ENCODE peak calls at places on chromosomes 3 and 15, in seven cellular contexts. G is H1, C is SK-N-SH, M is HepG2, B is K562, N is GM12892, I is GM12878. K is an unnamed sample.

GRCh38 chr3:108380128-108380795 is 83.9 kb downstream of the HHLA2 start:
- DNase-seq in G (no peak), C (no peak), M (no peak), B (no peak), N (no peak), I (no peak), K (no peak)

GRCh38 chr3:120348065-120348980 is 831 bp downstream of the LRRC58 start:
- DNase-seq in G (no peak), C (peak), M (peak), B (no peak), N (peak), I (no peak), K (no peak)

GRCh38 chr15:60905587-60905986 is 323.5 kb downstream of the RORA start:
- DNase-seq in G (no peak), C (no peak), M (no peak), B (no peak), N (no peak), I (no peak), K (no peak)

GRCh38 chr3:67075295-67075694 is 77.2 kb downstream of the KBTBD8 start:
- DNase-seq in G (no peak), C (no peak), M (no peak), B (no peak), N (no peak), I (no peak), K (no peak)

GRCh38 chr15:67225336-67225735 is 29.1 kb downstream of the AAGAB start:
- DNase-seq in G (no peak), C (no peak), M (no peak), B (no peak), N (no peak), I (no peak), K (no peak)

GRCh38 chr3:36763850-36764703 is at the start of gene DCLK3:
- DNase-seq in G (peak), C (peak), M (no peak), B (no peak), N (peak), I (no peak), K (no peak)

GRCh38 chr15:85414495-85414894 is 34.1 kb downstream of the AKAP13 start:
- DNase-seq in G (no peak), C (no peak), M (no peak), B (no peak), N (no peak), I (no peak), K (no peak)

GRCh38 chr3:127305499-127305898 is 17.7 kb upstream of the PRR20G start:
- DNase-seq in G (no peak), C (peak), M (no peak), B (no peak), N (no peak), I (no peak), K (no peak)

GRCh38 chr15:43966646-43967045 is 139.8 kb downstream of the WDR76 start:
- DNase-seq in G (no peak), C (no peak), M (no peak), B (no peak), N (no peak), I (no peak), K (no peak)

GRCh38 chr3:101252307-101252706 is 68.1 kb downstream of the IMPG2 start:
- DNase-seq in G (no peak), C (no peak), M (no peak), B (no peak), N (no peak), I (no peak), K (no peak)

GRCh38 chr3:188948658-188949400 is 222.9 kb upstream of the TPRG1 start:
- DNase-seq in G (no peak), C (no peak), M (peak), B (no peak), N (no peak), I (no peak), K (no peak)

GRCh38 chr3:139448104-139448503 is 28.2 kb downstream of the RBP2 start:
- DNase-seq in G (no peak), C (no peak), M (no peak), B (no peak), N (no peak), I (no peak), K (no peak)

GRCh38 chr3:189165092-189165491 is 6.7 kb upstream of the TPRG1 start:
- DNase-seq in G (no peak), C (no peak), M (no peak), B (no peak), N (no peak), I (no peak), K (no peak)

GRCh38 chr3:198065897-198066296 is 105.9 kb downstream of the LMLN start:
- DNase-seq in G (no peak), C (no peak), M (no peak), B (no peak), N (no peak), I (no peak), K (no peak)

GRCh38 chr3:52144796-52145735 is 9.2 kb downstream of the POC1A start:
- DNase-seq in G (no peak), C (no peak), M (no peak), B (no peak), N (no peak), I (no peak), K (no peak)

GRCh38 chr3:146640955-146641867 is 36.1 kb upstream of the PLSCR5 start:
- DNase-seq in G (no peak), C (peak), M (peak), B (peak), N (no peak), I (no peak), K (no peak)

GRCh38 chr3:176663819-176664218 is 533.5 kb downstream of the TBL1XR1 start:
- DNase-seq in G (no peak), C (peak), M (peak), B (no peak), N (no peak), I (no peak), K (no peak)

GRCh38 chr3:187957209-187957981 is 196.6 kb upstream of the LPP start:
- DNase-seq in G (no peak), C (no peak), M (no peak), B (no peak), N (no peak), I (no peak), K (no peak)

GRCh38 chr3:155702745-155703581 is 41.9 kb downstream of the PLCH1 start:
- DNase-seq in G (no peak), C (no peak), M (no peak), B (no peak), N (no peak), I (no peak), K (no peak)

GRCh38 chr15:42723068-42723467 is 13.9 kb downstream of the CDAN1 start:
- DNase-seq in G (no peak), C (peak), M (peak), B (no peak), N (no peak), I (no peak), K (no peak)

GRCh38 chr3:21154911-21155310 is 596.1 kb downstream of the ZNF385D start:
- DNase-seq in G (no peak), C (no peak), M (no peak), B (no peak), N (no peak), I (no peak), K (no peak)

GRCh38 chr15:29631076-29632070 is 190.9 kb downstream of the TJP1 start:
- DNase-seq in G (peak), C (peak), M (no peak), B (no peak), N (no peak), I (no peak), K (no peak)

GRCh38 chr3:136960838-136961836 is 3.4 kb downstream of the IL20RB start:
- DNase-seq in G (no peak), C (no peak), M (no peak), B (no peak), N (no peak), I (no peak), K (no peak)

GRCh38 chr15:63892794-63893441 is 59.2 kb upstream of the HERC1 start:
- DNase-seq in G (no peak), C (no peak), M (no peak), B (no peak), N (peak), I (peak), K (no peak)

GRCh38 chr3:136862611-136862951 is 573 bp downstream of the NCK1 start:
- DNase-seq in G (no peak), C (peak), M (peak), B (peak), N (peak), I (no peak), K (peak)

GRCh38 chr3:63864008-63864871 is 573 bp downstream of the ATXN7 start:
- DNase-seq in G (no peak), C (peak), M (no peak), B (peak), N (peak), I (no peak), K (peak)

GRCh38 chr3:81643721-81644120 is 117.7 kb downstream of the GBE1 start:
- DNase-seq in G (no peak), C (peak), M (peak), B (no peak), N (no peak), I (no peak), K (no peak)

GRCh38 chr3:112979244-112979832 is 4.4 kb upstream of the CD200R1 start:
- DNase-seq in G (no peak), C (peak), M (peak), B (peak), N (no peak), I (no peak), K (no peak)

GRCh38 chr15:71448688-71449114 is 333.4 kb downstream of the THSD4 start:
- DNase-seq in G (peak), C (peak), M (peak), B (peak), N (no peak), I (no peak), K (no peak)

GRCh38 chr15:80904941-80905532 is 84.6 kb downstream of the MESD start:
- DNase-seq in G (no peak), C (no peak), M (no peak), B (no peak), N (no peak), I (no peak), K (no peak)

GRCh38 chr3:59451041-59451763 is 401.4 kb upstream of the CFAP20DC start:
- DNase-seq in G (no peak), C (no peak), M (no peak), B (no peak), N (peak), I (peak), K (peak)

GRCh38 chr3:188244395-188244861 is 90.5 kb downstream of the LPP start:
- DNase-seq in G (no peak), C (no peak), M (no peak), B (no peak), N (no peak), I (no peak), K (no peak)

GRCh38 chr15:68054658-68055223 is 626 bp downstream of the PIAS1 start:
- DNase-seq in G (peak), C (peak), M (peak), B (peak), N (peak), I (no peak), K (no peak)

GRCh38 chr3:8576841-8577553 is 67.6 kb downstream of the SSUH2 start:
- DNase-seq in G (no peak), C (no peak), M (no peak), B (no peak), N (no peak), I (no peak), K (no peak)

GRCh38 chr3:124847863-124848262 is 39.3 kb downstream of the ITGB5 start:
- DNase-seq in G (no peak), C (peak), M (no peak), B (no peak), N (no peak), I (no peak), K (no peak)

GRCh38 chr3:46065751-46066256 is 38.5 kb upstream of the XCR1 start:
- DNase-seq in G (no peak), C (no peak), M (no peak), B (no peak), N (no peak), I (no peak), K (no peak)
- TF ChIP-seq TAF1 in G (no peak), C (no peak), M (no peak), B (no peak), N (no peak), I (no peak), K (no peak)

GRCh38 chr3:45986303-45986982 is 9.2 kb downstream of the FYCO1 start:
- DNase-seq in G (no peak), C (no peak), M (peak), B (no peak), N (no peak), I (no peak), K (no peak)
- TF ChIP-seq TAF1 in G (no peak), C (no peak), M (no peak), B (no peak), N (no peak), I (no peak), K (no peak)

GRCh38 chr3:143821862-143822261 is 26.4 kb downstream of the SLC9A9 start:
- DNase-seq in G (no peak), C (no peak), M (no peak), B (no peak), N (no peak), I (no peak), K (no peak)
- TF ChIP-seq TAF1 in G (no peak), C (no peak), M (no peak), B (no peak), N (no peak), I (no peak), K (no peak)

GRCh38 chr3:128933213-128933921 is 53.9 kb downstream of the ACAD9 start:
- DNase-seq in G (no peak), C (no peak), M (no peak), B (no peak), N (no peak), I (no peak), K (no peak)
- TF ChIP-seq TAF1 in G (no peak), C (no peak), M (no peak), B (no peak), N (no peak), I (no peak), K (no peak)

GRCh38 chr3:72085036-72085435 is 300.1 kb upstream of the PROK2 start:
- DNase-seq in G (no peak), C (no peak), M (no peak), B (no peak), N (no peak), I (no peak), K (no peak)

GRCh38 chr3:72086712-72087093 is 301.8 kb upstream of the PROK2 start:
- DNase-seq in G (no peak), C (no peak), M (no peak), B (no peak), N (no peak), I (no peak), K (no peak)

GRCh38 chr3:72087420-72087819 is 302.5 kb upstream of the PROK2 start:
- DNase-seq in G (no peak), C (peak), M (no peak), B (no peak), N (no peak), I (no peak), K (no peak)

GRCh38 chr3:72088486-72089025 is 303.6 kb upstream of the PROK2 start:
- DNase-seq in G (no peak), C (no peak), M (no peak), B (no peak), N (no peak), I (no peak), K (no peak)

GRCh38 chr3:72086051-72086711 is 301.2 kb upstream of the PROK2 start:
- DNase-seq in G (no peak), C (no peak), M (no peak), B (peak), N (no peak), I (no peak), K (no peak)
- TF ChIP-seq TAF1 in G (no peak), C (no peak), M (no peak), B (no peak), N (no peak), I (no peak), K (no peak)

GRCh38 chr15:62594017-62594416 is 428.9 kb upstream of the C2CD4B start:
- DNase-seq in G (no peak), C (no peak), M (no peak), B (no peak), N (no peak), I (no peak), K (no peak)
- TF ChIP-seq TAF1 in G (no peak), C (no peak), M (no peak), B (no peak), N (no peak), I (no peak), K (no peak)

K was measured in GM12891.